ENCODE peak calls at places on chromosomes 6 and 20, in six cellular contexts. P, V, F, B, X and C are unnamed samples.

GRCh38 chr6:32940656-32941411 is at the start of gene HLA-DMB:
- DNase-seq in X (peak; percentile 74), P (no peak), F (peak; percentile 73), B (no peak), V (peak; percentile 83), C (no peak)

GRCh38 chr20:37345339-37346231 is at the start of gene SRC:
- DNase-seq in B (no peak), X (peak; percentile 84), V (peak; percentile 88), P (peak; percentile 86), F (peak; percentile 60), C (peak; percentile 86)

GRCh38 chr20:46396052-46396451 is 10.4 kb downstream of the ELMO2 start:
- DNase-seq in X (no peak), B (no peak), V (no peak), P (no peak), F (no peak), C (no peak)

GRCh38 chr6:141183368-141183767 is 949.4 kb upstream of the GJE1 start:
- DNase-seq in F (no peak), B (no peak), X (no peak), V (no peak), P (no peak), C (no peak)

GRCh38 chr20:61886721-61887658 is 178.7 kb downstream of the TAF4 start:
- DNase-seq in X (no peak), V (peak; percentile 24), P (no peak), B (no peak), F (peak; percentile 35), C (peak; percentile 22)

GRCh38 chr6:139762587-139763031 is 388.2 kb upstream of the CITED2 start:
- DNase-seq in B (no peak), P (no peak), V (peak; percentile 29), X (no peak), F (peak; percentile 19), C (no peak)

GRCh38 chr6:147677647-147678046 is 169.2 kb downstream of the SAMD5 start:
- DNase-seq in X (no peak), V (no peak), P (no peak), F (no peak), B (no peak), C (no peak)

GRCh38 chr6:106511274-106512047 is 117.8 kb downstream of the RTN4IP1 start:
- DNase-seq in X (no peak), F (no peak), P (peak; percentile 72), B (no peak), V (no peak), C (peak; percentile 28)

GRCh38 chr6:70708448-70708847 is 40.8 kb downstream of the SMAP1 start:
- DNase-seq in V (no peak), B (no peak), X (no peak), F (no peak), P (no peak), C (no peak)

GRCh38 chr20:38939686-38940085 is 13.5 kb downstream of the FAM83D start:
- DNase-seq in P (no peak), V (no peak), F (no peak), B (no peak), X (no peak), C (no peak)

GRCh38 chr6:46771556-46771955 is 21.6 kb upstream of the MEP1A start:
- DNase-seq in B (no peak), V (no peak), F (no peak), X (no peak), P (no peak), C (no peak)

GRCh38 chr6:51005779-51006178 is 187.1 kb downstream of the TFAP2B start:
- DNase-seq in F (no peak), B (no peak), P (no peak), V (no peak), X (no peak), C (no peak)

GRCh38 chr20:38473353-38473795 is 731 bp downstream of the RALGAPB start:
- DNase-seq in V (peak; percentile 45), B (no peak), P (no peak), X (no peak), F (no peak), C (no peak)

GRCh38 chr6:71248306-71248705 is 40.3 kb upstream of the OGFRL1 start:
- DNase-seq in B (no peak), X (no peak), P (no peak), V (peak; percentile 9), F (peak; percentile 75), C (no peak)

GRCh38 chr6:129206761-129207330 is 323.9 kb downstream of the LAMA2 start:
- DNase-seq in B (no peak), P (no peak), V (no peak), F (no peak), X (no peak), C (no peak)

GRCh38 chr6:143579703-143580102 is 68.2 kb upstream of the FUCA2 start:
- DNase-seq in F (peak; percentile 95), B (peak; percentile 49), X (no peak), P (no peak), V (peak; percentile 85), C (peak; percentile 74)

GRCh38 chr20:45919951-45920794 is 8.2 kb upstream of the PLTP start:
- DNase-seq in P (no peak), X (no peak), V (no peak), B (no peak), F (peak; percentile 75), C (peak; percentile 55)

GRCh38 chr6:1611322-1611571 is 1.5 kb downstream of the FOXC1 start:
- DNase-seq in F (peak; percentile 50), P (no peak), V (no peak), B (no peak), X (no peak), C (no peak)

GRCh38 chr6:3162067-3162497 is 4.7 kb upstream of the TUBB2A start:
- DNase-seq in V (no peak), X (no peak), B (no peak), F (no peak), P (no peak), C (no peak)

DNA sequence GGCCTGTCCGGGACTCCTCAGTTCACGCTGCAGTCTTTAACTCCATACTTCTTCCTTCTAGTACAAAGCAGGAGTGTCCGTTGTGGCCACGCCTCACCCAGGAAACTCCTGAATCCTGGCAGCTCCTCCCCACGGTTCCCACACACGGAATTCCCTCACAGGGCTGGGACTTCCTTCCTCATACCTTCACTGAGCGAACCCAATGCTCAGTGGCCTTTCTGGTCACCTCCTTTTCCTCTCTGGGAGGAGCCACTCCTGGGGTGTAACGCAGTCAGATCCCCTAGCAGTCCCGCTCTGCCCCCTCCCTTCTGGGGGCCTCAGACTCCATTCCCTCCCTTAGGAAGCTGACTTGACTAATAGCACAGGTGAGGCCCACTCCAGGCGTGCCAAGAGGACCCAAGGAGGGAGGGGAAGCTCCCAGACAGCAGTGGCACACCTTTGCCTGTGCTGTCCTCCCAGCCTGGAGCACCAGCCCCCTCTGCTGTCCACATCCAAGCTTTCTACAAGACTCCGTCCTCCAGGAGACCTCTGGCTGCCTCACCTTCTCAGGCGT is at the start of gene SLC52A3:
- DNase-seq in F (no peak), V (no peak), B (no peak), P (no peak), X (peak; percentile 71), C (no peak)
- H3K4me3 ChIP-seq in F (no peak within 1 kb of the TSS), V (no peak within 1 kb of the TSS), B (no peak within 1 kb of the TSS), P (no peak within 1 kb of the TSS), X (no peak within 1 kb of the TSS), C (peak within 1 kb of the TSS; percentile 34)

DNA sequence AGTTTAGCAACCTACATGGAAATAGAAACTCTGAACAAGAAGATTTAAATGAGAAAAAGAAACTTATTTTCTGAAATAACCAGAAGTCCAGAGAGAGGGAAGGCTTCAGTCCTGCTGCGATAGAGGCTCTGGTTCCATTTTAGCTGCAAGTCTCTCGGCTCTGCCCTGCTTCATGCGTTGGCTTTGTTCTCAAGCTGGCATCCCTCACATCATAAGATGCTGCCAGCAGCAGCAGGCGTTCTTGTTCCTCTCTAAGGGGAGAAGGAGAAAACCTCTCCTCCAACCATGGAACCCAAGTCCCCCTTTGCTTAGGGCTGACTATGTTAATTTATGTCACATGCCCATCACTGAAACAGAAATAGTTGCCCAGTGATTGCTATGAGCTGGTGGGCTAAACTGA is 46.4 kb upstream of the PMEPA1 start:
- DNase-seq in B (no peak), P (no peak), V (no peak), X (no peak), F (no peak), C (no peak)
- H3K27me3 ChIP-seq in B (no peaks in the 10 kb centered on the region), P (peaks cover 5% of the 10 kb centered on the region), V (peaks cover 7% of the 10 kb centered on the region), X (no peaks in the 10 kb centered on the region), F (peaks cover 22% of the 10 kb centered on the region), C (no peaks in the 10 kb centered on the region)

DNA sequence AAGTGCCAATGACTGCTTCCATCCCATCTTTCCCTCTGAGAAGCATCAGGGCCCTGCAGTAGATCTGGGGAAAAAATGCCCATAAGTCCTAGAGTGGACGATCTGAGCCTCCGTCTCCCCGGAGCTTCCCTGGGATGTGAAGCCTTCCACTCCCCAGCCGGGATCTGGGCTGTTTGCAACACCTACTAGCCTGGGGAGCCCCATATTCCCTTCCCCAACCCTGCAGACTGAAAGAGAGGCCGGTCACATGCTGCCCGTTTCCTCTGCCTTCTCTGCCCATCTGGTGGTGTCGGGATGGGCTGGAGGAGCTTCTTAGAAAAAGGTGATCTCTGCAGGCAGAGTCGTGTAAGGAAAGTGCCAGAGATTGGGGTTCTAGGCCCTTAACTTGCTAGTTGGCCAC is 1.1 kb downstream of the SNPH start:
- DNase-seq in X (no peak), V (no peak), B (no peak), F (no peak), P (no peak), C (no peak)
- H3K4me3 ChIP-seq in X (no peak overlapping the region), V (peak overlapping the region; percentile 75), B (peak overlapping the region; percentile 82), F (no peak overlapping the region), P (peak overlapping the region; percentile 52), C (peak overlapping the region; percentile 86)

GRCh38 chr6:30841644-30842504 is 42.4 kb upstream of the DDR1 start:
- DNase-seq in V (peak; percentile 70), B (no peak), F (peak; percentile 62), P (no peak), X (no peak), C (no peak)

GRCh38 chr6:30844118-30844535 is 40.2 kb upstream of the DDR1 start:
- DNase-seq in F (peak; percentile 53), P (peak; percentile 53), B (no peak), X (no peak), V (no peak), C (no peak)

GRCh38 chr6:30843611-30843998 is 40.7 kb upstream of the DDR1 start:
- DNase-seq in P (no peak), V (no peak), B (no peak), F (no peak), X (no peak), C (no peak)

GRCh38 chr6:30840922-30841643 is 43.2 kb upstream of the DDR1 start:
- DNase-seq in X (no peak), B (no peak), V (no peak), P (no peak), F (no peak), C (no peak)

DNA sequence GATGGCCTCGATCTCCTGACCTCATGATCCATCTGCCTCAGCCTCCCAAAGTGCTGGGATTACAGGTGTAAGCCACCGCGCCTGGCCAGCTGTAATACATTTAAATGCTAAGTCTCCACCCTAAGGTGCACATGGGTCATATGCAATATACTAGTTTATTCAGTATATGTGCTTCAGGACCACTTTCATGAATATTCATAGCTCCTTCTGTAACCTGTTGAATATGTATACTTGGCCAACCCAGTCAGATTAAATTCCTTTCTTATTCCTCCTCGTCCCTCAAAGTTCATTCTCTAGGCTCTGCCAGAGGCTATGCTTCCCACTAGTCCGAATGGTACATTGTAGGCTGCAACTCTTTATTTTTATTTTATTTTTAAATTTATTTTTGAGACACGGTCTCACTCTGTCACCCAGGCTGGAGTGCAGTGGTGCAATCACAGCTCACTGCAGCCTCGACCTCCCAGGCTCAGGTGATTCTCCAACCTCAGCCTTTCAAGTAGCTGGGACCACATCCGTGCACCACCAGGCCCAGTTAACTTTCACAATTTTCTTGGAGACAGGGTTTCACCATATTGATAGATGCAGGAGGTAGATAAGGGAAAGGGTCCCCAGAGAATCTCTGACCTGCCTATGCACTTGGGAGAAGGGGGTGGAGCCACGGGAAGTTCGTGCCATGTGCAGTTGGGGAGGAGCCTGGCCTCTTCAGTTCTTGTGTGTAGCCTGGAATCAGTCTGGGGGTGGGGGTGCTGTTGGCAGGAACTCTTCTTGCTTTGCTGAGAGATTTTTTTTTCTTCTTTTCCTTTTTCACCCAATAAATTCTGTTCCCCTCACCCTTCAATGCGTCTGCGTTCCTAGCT is 41.3 kb upstream of the DDR1 start:
- DNase-seq in B (no peak), F (no peak), P (no peak), V (no peak), X (no peak), C (no peak)
- H3K27me3 ChIP-seq in B (no peaks in the 10 kb centered on the region), F (no peaks in the 10 kb centered on the region), P (no peaks in the 10 kb centered on the region), V (no peaks in the 10 kb centered on the region), X (no peaks in the 10 kb centered on the region), C (no peaks in the 10 kb centered on the region)